ENCODE peak calls at places on chromosome 19, in six cellular contexts. E, X, O, S, R and H are unnamed samples.

GRCh38 chr19:53553865-53554791 is 16.2 kb downstream of the ZNF331 start:
- DNase-seq in E (no peak), X (peak; percentile 78), O (peak; percentile 63), S (peak; percentile 85), R (peak; percentile 88), H (no peak)

GRCh38 chr19:10551698-10552301 is 8.1 kb downstream of the ATG4D start:
- DNase-seq in E (no peak), X (peak; percentile 51), O (no peak), S (no peak), R (no peak), H (peak; percentile 54)

GRCh38 chr19:33375760-33376159 is 2.3 kb downstream of the CEBPG start:
- DNase-seq in E (no peak), X (peak; percentile 29), O (no peak), S (peak; percentile 57), R (peak; percentile 62), H (no peak)

GRCh38 chr19:4007836-4008539 is 452 bp downstream of the PIAS4 start:
- DNase-seq in E (peak; percentile 66), X (no peak), O (no peak), S (no peak), R (no peak), H (peak; percentile 29)

GRCh38 chr19:32691952-32692726 is 518 bp downstream of the NUDT19 start:
- DNase-seq in E (peak; percentile 73), X (peak; percentile 73), O (no peak), S (peak; percentile 73), R (peak; percentile 80), H (peak; percentile 66)

GRCh38 chr19:17522988-17523872 is 11.8 kb downstream of the PGLS start:
- DNase-seq in E (no peak), X (no peak), O (peak; percentile 92), S (no peak), R (no peak), H (peak; percentile 79)

GRCh38 chr19:35404879-35405622 is 34.2 kb downstream of the GPR42 start:
- DNase-seq in E (peak; percentile 39), X (peak; percentile 98), O (peak; percentile 95), S (peak; percentile 80), R (peak; percentile 85), H (no peak)

GRCh38 chr19:16496613-16496983 is 404 bp downstream of the C19orf44 start:
- DNase-seq in E (no peak), X (peak; percentile 50), O (no peak), S (peak; percentile 56), R (peak; percentile 67), H (no peak)

GRCh38 chr19:38869160-38869835 is 8.8 kb downstream of the RINL start:
- DNase-seq in E (no peak), X (no peak), O (no peak), S (no peak), R (no peak), H (no peak)

GRCh38 chr19:42216653-42217521 is 590 bp downstream of the DEDD2 start:
- DNase-seq in E (peak; percentile 89), X (peak; percentile 53), O (no peak), S (peak; percentile 12), R (peak; percentile 36), H (peak; percentile 51)

GRCh38 chr19:8451885-8452284 is 7.1 kb downstream of the HNRNPM start:
- DNase-seq in E (peak; percentile 40), X (peak; percentile 88), O (no peak), S (peak; percentile 77), R (peak; percentile 81), H (no peak)

GRCh38 chr19:55590109-55590508 is 9.2 kb downstream of the FIZ1 start:
- DNase-seq in E (no peak), X (no peak), O (no peak), S (no peak), R (no peak), H (no peak)

GRCh38 chr19:46413262-46414031 is at the start of gene CCDC8:
- DNase-seq in E (peak; percentile 97), X (peak; percentile 97), O (no peak), S (peak; percentile 95), R (peak; percentile 98), H (no peak)

GRCh38 chr19:46412034-46412982 is 1.1 kb downstream of the CCDC8 start:
- DNase-seq in E (peak; percentile 61), X (no peak), O (no peak), S (no peak), R (no peak), H (no peak)

GRCh38 chr19:46410205-46411087 is 2.9 kb downstream of the CCDC8 start:
- DNase-seq in E (no peak), X (no peak), O (no peak), S (no peak), R (no peak), H (no peak)

GRCh38 chr19:46411088-46412033 is 2.0 kb downstream of the CCDC8 start:
- DNase-seq in E (no peak), X (no peak), O (no peak), S (no peak), R (no peak), H (no peak)

GRCh38 chr19:46412983-46413261 is 442 bp downstream of the CCDC8 start:
- DNase-seq in E (no peak), X (no peak), O (no peak), S (no peak), R (no peak), H (no peak)
- TF ChIP-seq EZH2 in E (no peak), X (no peak), O (no peak), S (no peak), R (peak; percentile 31), H (no peak)

DNA sequence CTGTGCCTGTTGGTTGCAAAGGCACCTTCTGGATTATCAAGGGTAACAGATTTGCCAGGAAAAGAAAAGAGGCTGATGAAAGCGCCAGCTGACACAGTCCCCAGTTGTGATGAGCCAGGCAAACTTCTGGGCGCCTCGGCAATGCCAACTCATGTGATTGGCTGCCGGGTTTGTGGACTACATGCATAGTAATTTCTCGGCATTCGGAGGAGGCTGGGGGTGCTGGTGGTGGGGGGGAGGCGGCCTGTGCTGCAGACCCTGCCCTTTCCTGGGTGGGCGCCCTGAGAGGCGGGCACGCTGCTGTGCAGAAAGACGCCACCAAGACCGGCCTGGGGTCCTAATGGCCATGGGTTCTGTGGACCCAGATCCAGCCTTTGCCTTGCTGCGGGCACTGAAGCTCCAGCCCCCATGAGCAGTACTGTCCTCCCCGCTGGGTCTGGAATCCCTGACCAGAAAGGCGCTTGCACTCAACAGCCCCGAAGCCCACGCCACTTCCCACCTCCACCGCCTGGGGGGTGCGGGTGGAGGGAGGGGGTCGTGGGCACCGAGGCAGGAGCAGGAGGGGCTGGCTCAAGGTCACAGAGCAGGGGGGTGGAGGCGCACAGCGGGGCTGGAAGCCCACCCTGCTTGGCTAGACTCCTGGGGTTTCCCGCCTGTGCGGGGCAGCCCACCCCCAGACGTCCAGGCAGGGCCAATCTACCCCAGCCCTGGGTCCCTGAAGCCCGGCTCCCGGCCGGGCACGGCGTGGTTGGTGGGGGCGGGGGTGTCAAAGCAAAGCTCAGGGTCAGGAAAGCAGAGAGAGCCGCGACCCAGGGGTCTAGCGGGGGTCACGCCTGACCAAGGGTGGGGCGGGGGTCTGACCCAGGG is 1.0 kb downstream of the DIRAS1 start:
- DNase-seq in E (peak; percentile 62), X (no peak), O (no peak), S (peak; percentile 8), R (peak; percentile 27), H (no peak)
- H3K9ac ChIP-seq in E (no peak overlapping the region), X (no peak overlapping the region), O (no peak overlapping the region), S (no peak overlapping the region), R (peak overlapping the region; percentile 7), H (no peak overlapping the region)

GRCh38 chr19:18800079-18800478 is 9.0 kb upstream of the COMP start:
- DNase-seq in E (no peak), X (no peak), O (no peak), S (no peak), R (no peak), H (no peak)

GRCh38 chr19:18802354-18802753 is 11.2 kb upstream of the COMP start:
- DNase-seq in E (peak; percentile 54), X (no peak), O (no peak), S (no peak), R (no peak), H (no peak)

GRCh38 chr19:18800636-18801035 is 9.5 kb upstream of the COMP start:
- DNase-seq in E (no peak), X (no peak), O (no peak), S (no peak), R (no peak), H (no peak)

GRCh38 chr19:18798384-18799352 is 7.6 kb upstream of the COMP start:
- DNase-seq in E (peak; percentile 34), X (no peak), O (no peak), S (no peak), R (no peak), H (no peak)

GRCh38 chr19:18799389-18799970 is 8.4 kb upstream of the COMP start:
- DNase-seq in E (no peak), X (no peak), O (no peak), S (no peak), R (no peak), H (no peak)
- TF ChIP-seq EZH2 in E (no peak), X (no peak), O (no peak), S (no peak), R (no peak), H (no peak)

DNA sequence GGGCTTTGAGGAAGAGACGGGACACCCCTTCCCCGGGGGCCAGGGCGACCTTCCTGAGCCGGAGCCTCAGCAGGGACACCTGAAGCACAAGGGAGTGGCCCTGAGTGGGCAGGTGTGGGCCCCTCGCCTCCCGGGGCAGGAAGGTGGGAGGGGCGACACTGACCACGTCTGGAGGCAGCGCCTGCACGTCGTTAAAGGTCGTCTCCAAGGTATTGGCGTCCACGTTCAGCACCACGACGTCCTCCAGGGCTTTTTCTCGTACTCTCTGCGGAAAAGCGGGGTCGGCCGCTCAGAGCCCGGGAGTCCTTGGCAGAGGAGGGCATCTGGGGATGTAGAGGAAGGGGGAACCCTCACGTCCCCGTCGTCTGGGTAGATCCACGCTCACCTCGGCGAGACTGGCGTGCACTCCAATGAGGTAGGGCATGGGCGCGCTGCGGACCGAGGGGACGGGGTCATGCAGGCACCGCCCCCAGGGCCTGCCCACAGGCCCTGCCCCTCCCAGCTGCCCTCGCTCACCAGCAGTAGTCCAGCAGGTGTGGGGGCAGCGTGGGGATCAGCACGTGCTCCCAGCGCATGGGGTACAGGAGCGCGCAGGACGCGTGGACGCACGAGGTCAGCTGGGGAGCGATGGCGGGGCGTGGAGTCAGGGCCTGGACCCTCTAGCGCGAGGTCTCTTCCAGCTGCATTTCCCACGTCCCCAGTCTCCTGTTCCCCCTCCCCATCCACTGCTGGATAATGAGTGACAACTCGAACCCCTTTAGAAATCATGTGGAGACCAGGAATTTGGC is 6.1 kb downstream of the DENND1C start:
- DNase-seq in E (peak; percentile 55), X (no peak), O (no peak), S (no peak), R (no peak), H (no peak)
- H3K9ac ChIP-seq in E (no peak overlapping the region), X (no peak overlapping the region), O (no peak overlapping the region), S (no peak overlapping the region), R (no peak overlapping the region), H (no peak overlapping the region)

DNA sequence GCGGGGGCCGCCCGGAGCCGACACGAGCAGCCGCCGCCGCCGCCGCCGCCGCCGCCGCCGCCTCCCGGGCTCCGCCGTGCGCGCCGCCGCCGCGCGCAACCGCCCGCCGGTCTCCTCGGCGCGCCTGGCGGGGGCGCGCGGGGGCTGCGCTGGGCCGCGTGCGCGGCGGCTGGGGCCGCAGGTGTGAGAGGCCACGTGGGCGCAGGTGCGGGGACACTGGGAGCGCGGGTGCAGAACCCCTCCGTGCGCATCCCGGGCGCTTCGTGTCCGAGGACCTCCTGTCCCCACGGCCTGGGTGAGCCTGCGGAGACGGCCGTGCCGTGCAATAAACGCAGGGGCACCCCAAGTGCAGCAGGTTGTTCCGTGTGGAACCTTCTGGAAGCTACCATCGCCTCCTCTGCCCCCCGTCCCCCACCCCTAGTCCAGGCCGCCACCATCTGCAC is at the start of gene LINGO3:
- DNase-seq in E (peak; percentile 60), X (no peak), O (no peak), S (no peak), R (no peak), H (no peak)
- TF ChIP-seq EZH2 in E (no peak), X (no peak), O (no peak), S (peak; percentile 29), R (no peak), H (no peak)

GRCh38 chr19:15331419-15332310 is 674 bp downstream of the BRD4 start:
- DNase-seq in E (peak; percentile 74), X (peak; percentile 46), O (no peak), S (no peak), R (peak; percentile 33), H (peak; percentile 52)
- H3K9ac ChIP-seq in E (peak overlapping the region; percentile 88), X (peak overlapping the region; percentile 91), O (peak overlapping the region; percentile 79), S (peak overlapping the region; percentile 99), R (peak overlapping the region; percentile 93), H (peak overlapping the region; percentile 82)